ENCODE peak calls at places on chromosomes 12 and 14, in nine cellular contexts. One of them, this sample, is unnamed.

GRCh38 chr12:50017047-50017446 is 8.2 kb downstream of the RACGAP1 start:
- DNase-seq in LHCN-M2: peak
- DNase-seq in activated CD4-positive, alpha-beta T cell treated with anti-CD3 and anti-CD28 coated beads for 36 hours: no peak
- DNase-seq in T-helper 9 cell: no peak
- DNase-seq in nephron progenitor cell: no peak
- DNase-seq in CD8-positive, alpha-beta T cell: no peak
- DNase-seq in CD4-positive, alpha-beta memory T cell: no peak
- DNase-seq in kidney tubule cell: peak
- DNase-seq in iris pigment epithelial cell: peak
- DNase-seq in this sample: no peak

GRCh38 chr12:93978553-93978952 is 169.8 kb upstream of the PLXNC1 start:
- DNase-seq in LHCN-M2: peak
- DNase-seq in nephron progenitor cell: no peak
- DNase-seq in iris pigment epithelial cell: peak
- DNase-seq in activated CD4-positive, alpha-beta T cell treated with anti-CD3 and anti-CD28 coated beads for 36 hours: no peak
- DNase-seq in CD8-positive, alpha-beta T cell: no peak
- DNase-seq in T-helper 9 cell: no peak
- DNase-seq in kidney tubule cell: peak
- DNase-seq in CD4-positive, alpha-beta memory T cell: no peak
- DNase-seq in this sample: no peak

GRCh38 chr12:57111046-57111698 is at the start of gene STAT6:
- DNase-seq in iris pigment epithelial cell: peak
- DNase-seq in CD4-positive, alpha-beta memory T cell: peak
- DNase-seq in T-helper 9 cell: peak
- DNase-seq in LHCN-M2: peak
- DNase-seq in activated CD4-positive, alpha-beta T cell treated with anti-CD3 and anti-CD28 coated beads for 36 hours: peak
- DNase-seq in nephron progenitor cell: peak
- DNase-seq in kidney tubule cell: peak
- DNase-seq in CD8-positive, alpha-beta T cell: peak
- DNase-seq in this sample: peak

GRCh38 chr12:28780960-28781359 is 368.1 kb upstream of the FAR2 start:
- DNase-seq in iris pigment epithelial cell: no peak
- DNase-seq in nephron progenitor cell: no peak
- DNase-seq in activated CD4-positive, alpha-beta T cell treated with anti-CD3 and anti-CD28 coated beads for 36 hours: no peak
- DNase-seq in LHCN-M2: no peak
- DNase-seq in T-helper 9 cell: no peak
- DNase-seq in CD4-positive, alpha-beta memory T cell: no peak
- DNase-seq in CD8-positive, alpha-beta T cell: no peak
- DNase-seq in kidney tubule cell: no peak
- DNase-seq in this sample: no peak

GRCh38 chr14:85576848-85577541 is 47.1 kb downstream of the FLRT2 start:
- DNase-seq in CD4-positive, alpha-beta memory T cell: no peak
- DNase-seq in LHCN-M2: peak
- DNase-seq in kidney tubule cell: no peak
- DNase-seq in T-helper 9 cell: no peak
- DNase-seq in iris pigment epithelial cell: peak
- DNase-seq in activated CD4-positive, alpha-beta T cell treated with anti-CD3 and anti-CD28 coated beads for 36 hours: no peak
- DNase-seq in CD8-positive, alpha-beta T cell: no peak
- DNase-seq in nephron progenitor cell: no peak
- DNase-seq in this sample: no peak

GRCh38 chr12:57416039-57416996 is 14.5 kb downstream of the R3HDM2 start:
- DNase-seq in kidney tubule cell: peak
- DNase-seq in iris pigment epithelial cell: peak
- DNase-seq in CD4-positive, alpha-beta memory T cell: no peak
- DNase-seq in nephron progenitor cell: no peak
- DNase-seq in CD8-positive, alpha-beta T cell: no peak
- DNase-seq in LHCN-M2: peak
- DNase-seq in activated CD4-positive, alpha-beta T cell treated with anti-CD3 and anti-CD28 coated beads for 36 hours: no peak
- DNase-seq in T-helper 9 cell: no peak
- DNase-seq in this sample: no peak

GRCh38 chr14:89407856-89408255 is 9.2 kb downstream of the FOXN3 start:
- DNase-seq in iris pigment epithelial cell: peak
- DNase-seq in CD8-positive, alpha-beta T cell: no peak
- DNase-seq in CD4-positive, alpha-beta memory T cell: no peak
- DNase-seq in activated CD4-positive, alpha-beta T cell treated with anti-CD3 and anti-CD28 coated beads for 36 hours: no peak
- DNase-seq in LHCN-M2: no peak
- DNase-seq in T-helper 9 cell: no peak
- DNase-seq in nephron progenitor cell: no peak
- DNase-seq in kidney tubule cell: no peak
- DNase-seq in this sample: no peak

GRCh38 chr14:74945852-74946658 is 9.3 kb downstream of the PGF start:
- DNase-seq in CD8-positive, alpha-beta T cell: peak
- DNase-seq in activated CD4-positive, alpha-beta T cell treated with anti-CD3 and anti-CD28 coated beads for 36 hours: peak
- DNase-seq in kidney tubule cell: peak
- DNase-seq in nephron progenitor cell: peak
- DNase-seq in LHCN-M2: peak
- DNase-seq in iris pigment epithelial cell: peak
- DNase-seq in T-helper 9 cell: peak
- DNase-seq in CD4-positive, alpha-beta memory T cell: peak
- DNase-seq in this sample: peak

GRCh38 chr12:31651893-31652521 is 7.5 kb upstream of the ETFBKMT start:
- DNase-seq in nephron progenitor cell: no peak
- DNase-seq in LHCN-M2: no peak
- DNase-seq in T-helper 9 cell: no peak
- DNase-seq in iris pigment epithelial cell: no peak
- DNase-seq in CD4-positive, alpha-beta memory T cell: no peak
- DNase-seq in kidney tubule cell: no peak
- DNase-seq in activated CD4-positive, alpha-beta T cell treated with anti-CD3 and anti-CD28 coated beads for 36 hours: no peak
- DNase-seq in CD8-positive, alpha-beta T cell: no peak
- DNase-seq in this sample: peak

GRCh38 chr14:72643317-72643801 is 250.5 kb downstream of the DPF3 start:
- DNase-seq in T-helper 9 cell: no peak
- DNase-seq in activated CD4-positive, alpha-beta T cell treated with anti-CD3 and anti-CD28 coated beads for 36 hours: no peak
- DNase-seq in nephron progenitor cell: no peak
- DNase-seq in iris pigment epithelial cell: peak
- DNase-seq in kidney tubule cell: peak
- DNase-seq in CD4-positive, alpha-beta memory T cell: no peak
- DNase-seq in LHCN-M2: peak
- DNase-seq in CD8-positive, alpha-beta T cell: no peak
- DNase-seq in this sample: no peak

GRCh38 chr12:76020731-76021672 is 10.6 kb downstream of the PHLDA1 start:
- DNase-seq in iris pigment epithelial cell: peak
- DNase-seq in nephron progenitor cell: no peak
- DNase-seq in activated CD4-positive, alpha-beta T cell treated with anti-CD3 and anti-CD28 coated beads for 36 hours: peak
- DNase-seq in kidney tubule cell: peak
- DNase-seq in CD8-positive, alpha-beta T cell: peak
- DNase-seq in T-helper 9 cell: peak
- DNase-seq in LHCN-M2: peak
- DNase-seq in CD4-positive, alpha-beta memory T cell: peak
- DNase-seq in this sample: no peak

GRCh38 chr14:23353433-23353780 is 720 bp upstream of the SLC22A17 start:
- DNase-seq in iris pigment epithelial cell: no peak
- DNase-seq in kidney tubule cell: no peak
- DNase-seq in LHCN-M2: no peak
- DNase-seq in nephron progenitor cell: no peak
- DNase-seq in T-helper 9 cell: no peak
- DNase-seq in activated CD4-positive, alpha-beta T cell treated with anti-CD3 and anti-CD28 coated beads for 36 hours: no peak
- DNase-seq in CD8-positive, alpha-beta T cell: no peak
- DNase-seq in CD4-positive, alpha-beta memory T cell: no peak
- DNase-seq in this sample: no peak

GRCh38 chr14:20468773-20469241 is 399 bp upstream of the PNP start:
- DNase-seq in activated CD4-positive, alpha-beta T cell treated with anti-CD3 and anti-CD28 coated beads for 36 hours: peak
- DNase-seq in CD4-positive, alpha-beta memory T cell: no peak
- DNase-seq in iris pigment epithelial cell: no peak
- DNase-seq in kidney tubule cell: no peak
- DNase-seq in LHCN-M2: no peak
- DNase-seq in nephron progenitor cell: peak
- DNase-seq in CD8-positive, alpha-beta T cell: no peak
- DNase-seq in T-helper 9 cell: no peak
- DNase-seq in this sample: no peak

GRCh38 chr12:53036802-53037201 is 13.1 kb upstream of the TNS2 start:
- DNase-seq in LHCN-M2: no peak
- DNase-seq in kidney tubule cell: no peak
- DNase-seq in CD8-positive, alpha-beta T cell: no peak
- DNase-seq in CD4-positive, alpha-beta memory T cell: no peak
- DNase-seq in nephron progenitor cell: no peak
- DNase-seq in T-helper 9 cell: no peak
- DNase-seq in activated CD4-positive, alpha-beta T cell treated with anti-CD3 and anti-CD28 coated beads for 36 hours: no peak
- DNase-seq in iris pigment epithelial cell: no peak
- DNase-seq in this sample: no peak

GRCh38 chr14:61454545-61454944 is 133.2 kb downstream of the PRKCH start:
- DNase-seq in iris pigment epithelial cell: no peak
- DNase-seq in kidney tubule cell: peak
- DNase-seq in T-helper 9 cell: no peak
- DNase-seq in LHCN-M2: no peak
- DNase-seq in CD4-positive, alpha-beta memory T cell: no peak
- DNase-seq in activated CD4-positive, alpha-beta T cell treated with anti-CD3 and anti-CD28 coated beads for 36 hours: no peak
- DNase-seq in nephron progenitor cell: no peak
- DNase-seq in CD8-positive, alpha-beta T cell: no peak
- DNase-seq in this sample: no peak